ENCODE peak calls at places on chromosomes 6 and 20, in seven cellular contexts. Y is amniotic stem cell; W is B cell; O is fibroblast of the conjunctiva; D is activated naive CD4-positive, alpha-beta T cell treated with anti-CD3 and anti-CD28 coated beads for 36 hours; I is NCI-H510A treated with DMSO at 0.1 percent for 48 hours; Q is stomach. U is an unnamed sample.

GRCh38 chr6:144681334-144681733 is 396.2 kb downstream of the UTRN start:
- DNase-seq in I (no peak), O (no peak), Q (no peak), W (no peak), D (no peak), Y (no peak), U (no peak)

GRCh38 chr6:13795041-13795748 is 19.2 kb downstream of the MCUR1 start:
- DNase-seq in Q (peak; percentile 85), I (peak; percentile 70), O (peak; percentile 73), D (peak; percentile 97), W (peak; percentile 82), Y (peak; percentile 67), U (peak; percentile 59)

GRCh38 chr20:7085448-7085847 is 318.0 kb downstream of the BMP2 start:
- DNase-seq in Q (no peak), W (no peak), D (no peak), O (no peak), I (no peak), Y (no peak), U (no peak)

GRCh38 chr20:2136275-2136674 is 34.6 kb downstream of the STK35 start:
- DNase-seq in I (no peak), Q (no peak), W (no peak), O (no peak), Y (no peak), D (no peak), U (no peak)

GRCh38 chr20:58458342-58459057 is 56.7 kb downstream of the APCDD1L start:
- DNase-seq in W (peak; percentile 75), Y (no peak), D (no peak), O (no peak), I (no peak), Q (no peak), U (no peak)

GRCh38 chr6:118758942-118759341 is 107.6 kb upstream of the CEP85L start:
- DNase-seq in W (no peak), Y (no peak), O (no peak), D (no peak), I (no peak), Q (no peak), U (no peak)

GRCh38 chr6:110858016-110858415 is 16.6 kb upstream of the AMD1 start:
- DNase-seq in O (no peak), Q (no peak), D (no peak), Y (no peak), I (no peak), W (no peak), U (no peak)

GRCh38 chr6:151413372-151414145 is 22.2 kb upstream of the ZBTB2 start:
- DNase-seq in Y (no peak), D (peak; percentile 71), W (no peak), Q (no peak), I (no peak), O (no peak), U (no peak)

GRCh38 chr6:125363010-125363359 is 61.2 kb upstream of the HDDC2 start:
- DNase-seq in Q (no peak), W (no peak), O (no peak), D (no peak), I (peak; percentile 60), Y (peak; percentile 16), U (no peak)

GRCh38 chr20:23445596-23446217 is 6.2 kb downstream of the CSTL1 start:
- DNase-seq in I (no peak), D (no peak), Y (peak; percentile 25), Q (no peak), O (no peak), W (no peak), U (no peak)

GRCh38 chr6:158660331-158660730 is 10.5 kb downstream of the SYTL3 start:
- DNase-seq in O (no peak), I (peak; percentile 88), Y (no peak), W (peak; percentile 47), D (peak; percentile 68), Q (peak; percentile 52), U (no peak)

GRCh38 chr6:83352413-83352812 is 78.4 kb downstream of the ME1 start:
- DNase-seq in Q (no peak), W (no peak), D (no peak), I (no peak), Y (no peak), O (no peak), U (no peak)

GRCh38 chr20:41734506-41734945 is 116.3 kb upstream of the CHD6 start:
- DNase-seq in I (peak; percentile 61), Y (no peak), W (no peak), D (peak; percentile 53), O (peak; percentile 6), Q (peak; percentile 49), U (no peak)

GRCh38 chr20:40982415-40983145 is 46.0 kb upstream of the TOP1 start:
- DNase-seq in W (no peak), D (no peak), O (no peak), I (no peak), Q (no peak), Y (no peak), U (no peak)

GRCh38 chr6:19838442-19839236 is 1.5 kb downstream of the ID4 start:
- DNase-seq in I (peak; percentile 32), D (no peak), O (no peak), Q (peak; percentile 74), Y (no peak), W (no peak), U (peak; percentile 12)

GRCh38 chr6:16273266-16273665 is 34.9 kb downstream of the GMPR start:
- DNase-seq in Q (no peak), Y (peak; percentile 10), D (no peak), W (no peak), O (no peak), I (no peak), U (no peak)

GRCh38 chr6:315921-316752 is 23.9 kb downstream of the DUSP22 start:
- DNase-seq in O (no peak), Y (no peak), D (no peak), W (no peak), I (no peak), Q (no peak), U (no peak)

GRCh38 chr6:168053086-168053956 is 25.7 kb downstream of the FRMD1 start:
- DNase-seq in W (no peak), Y (no peak), I (no peak), D (no peak), O (no peak), Q (no peak), U (no peak)